ENCODE peak calls at places on chromosomes 3 and 15, in eight cellular contexts. K, H, T, R, O, S, P and G are unnamed samples.

GRCh38 chr3:49785565-49786356 is 581 bp downstream of the IP6K1 start:
- DNase-seq in K (no peak), H (peak; percentile 33), T (peak; percentile 14), R (peak; percentile 53), O (peak; percentile 43), S (no peak), P (no peak), G (peak; percentile 84)

GRCh38 chr15:41559489-41560177 is 621 bp downstream of the TYRO3 start:
- DNase-seq in K (no peak), H (no peak), T (no peak), R (no peak), O (no peak), S (peak; percentile 25), P (no peak), G (peak; percentile 94)

GRCh38 chr3:177611781-177612389 is 414.6 kb upstream of the TBL1XR1 start:
- DNase-seq in K (no peak), H (peak; percentile 82), T (no peak), R (no peak), O (no peak), S (no peak), P (no peak), G (no peak)

GRCh38 chr3:120555661-120556509 is 40.3 kb upstream of the NDUFB4 start:
- DNase-seq in K (no peak), H (no peak), T (no peak), R (no peak), O (no peak), S (no peak), P (no peak), G (no peak)

GRCh38 chr15:90095521-90095959 is 6.7 kb downstream of the IDH2 start:
- DNase-seq in K (no peak), H (peak; percentile 88), T (no peak), R (no peak), O (no peak), S (no peak), P (no peak), G (no peak)

GRCh38 chr15:100786901-100787566 is 92.6 kb upstream of the ALDH1A3 start:
- DNase-seq in K (no peak), H (no peak), T (no peak), R (no peak), O (no peak), S (no peak), P (no peak), G (peak; percentile 25)

GRCh38 chr3:12630292-12630691 is 33.6 kb downstream of the RAF1 start:
- DNase-seq in K (no peak), H (no peak), T (no peak), R (no peak), O (no peak), S (no peak), P (no peak), G (no peak)

GRCh38 chr15:40217166-40217785 is 21.6 kb upstream of the PAK6 start:
- DNase-seq in K (peak; percentile 51), H (peak; percentile 49), T (peak; percentile 44), R (no peak), O (peak; percentile 61), S (no peak), P (no peak), G (peak; percentile 72)

GRCh38 chr3:171809513-171810277 is 588 bp downstream of the PLD1 start:
- DNase-seq in K (no peak), H (peak; percentile 61), T (peak; percentile 95), R (no peak), O (peak; percentile 69), S (peak; percentile 75), P (peak; percentile 83), G (peak; percentile 96)

GRCh38 chr3:114219741-114220140 is 17.6 kb downstream of the ZNF80 start:
- DNase-seq in K (no peak), H (no peak), T (no peak), R (no peak), O (no peak), S (no peak), P (no peak), G (no peak)